ENCODE peak calls at places on chromosomes 13 and 19, in seven cellular contexts. U is tibial nerve, T is body of pancreas, B is ascending aorta, X is upper lobe of right lung, W is kidney epithelial cell, Z is cardiac muscle cell. J is an unnamed sample.

GRCh38 chr19:12794936-12795335 is 3.6 kb downstream of the JUNB start:
- DNase-seq in U (no peak), T (no peak), B (peak; percentile 78), X (no peak), W (no peak), Z (peak; percentile 25), J (no peak)

GRCh38 chr19:15330801-15331418 is 1.4 kb downstream of the BRD4 start:
- DNase-seq in U (no peak), T (peak; percentile 26), B (peak; percentile 76), X (no peak), W (peak; percentile 65), Z (peak; percentile 64), J (peak; percentile 55)

GRCh38 chr19:44723299-44723951 is 24.5 kb downstream of the CEACAM16 start:
- DNase-seq in U (no peak), T (no peak), B (no peak), X (no peak), W (no peak), Z (no peak), J (no peak)

GRCh38 chr13:42334329-42334706 is 62.4 kb downstream of the AKAP11 start:
- DNase-seq in U (no peak), T (no peak), B (no peak), X (no peak), W (no peak), Z (no peak), J (no peak)

GRCh38 chr13:86476656-86477055 is 677.4 kb upstream of the SLITRK6 start:
- DNase-seq in U (no peak), T (no peak), B (no peak), X (no peak), W (no peak), Z (no peak), J (no peak)

GRCh38 chr13:45242070-45242469 is 41.2 kb upstream of the KCTD4 start:
- DNase-seq in U (no peak), T (peak; percentile 51), B (no peak), X (no peak), W (no peak), Z (peak; percentile 64), J (no peak)

GRCh38 chr19:50838239-50838638 is 4.9 kb upstream of the KLK15 start:
- DNase-seq in U (no peak), T (no peak), B (no peak), X (no peak), W (no peak), Z (peak; percentile 7), J (no peak)

GRCh38 chr19:42088471-42089190 is 12.7 kb downstream of the ZNF574 start:
- DNase-seq in U (no peak), T (no peak), B (no peak), X (no peak), W (no peak), Z (peak; percentile 72), J (no peak)

GRCh38 chr19:49447485-49448431 is 3.9 kb downstream of the PIH1D1 start:
- DNase-seq in U (no peak), T (no peak), B (no peak), X (no peak), W (no peak), Z (peak; percentile 42), J (no peak)

GRCh38 chr13:45297456-45298205 is 43.4 kb downstream of the TPT1 start:
- DNase-seq in U (no peak), T (no peak), B (no peak), X (no peak), W (no peak), Z (no peak), J (no peak)

GRCh38 chr19:38653028-38653571 is 5.7 kb downstream of the ACTN4 start:
- DNase-seq in U (no peak), T (peak; percentile 76), B (no peak), X (no peak), W (no peak), Z (peak; percentile 60), J (no peak)

GRCh38 chr13:22253107-22253506 is 582.2 kb downstream of the FGF9 start:
- DNase-seq in U (no peak), T (no peak), B (no peak), X (no peak), W (no peak), Z (no peak), J (no peak)

GRCh38 chr13:114130131-114130707 is 2.2 kb downstream of the RASA3 start:
- DNase-seq in U (no peak), T (no peak), B (peak; percentile 63), X (no peak), W (no peak), Z (no peak), J (no peak)

GRCh38 chr19:16226878-16227836 is 29.4 kb downstream of the AP1M1 start:
- DNase-seq in U (peak; percentile 8), T (no peak), B (no peak), X (peak; percentile 57), W (no peak), Z (no peak), J (no peak)

GRCh38 chr19:2774083-2774679 is 8.9 kb downstream of the SGTA start:
- DNase-seq in U (no peak), T (no peak), B (no peak), X (no peak), W (no peak), Z (no peak), J (no peak)

GRCh38 chr19:35540356-35540927 is 5.0 kb upstream of the TMEM147 start:
- DNase-seq in U (no peak), T (no peak), B (no peak), X (no peak), W (no peak), Z (no peak), J (no peak)

GRCh38 chr13:41919741-41920487 is 41.0 kb downstream of the VWA8 start:
- DNase-seq in U (no peak), T (no peak), B (no peak), X (no peak), W (no peak), Z (no peak), J (no peak)

GRCh38 chr19:17035842-17036424 is 9.3 kb upstream of the CPAMD8 start:
- DNase-seq in U (no peak), T (no peak), B (peak; percentile 73), X (no peak), W (no peak), Z (no peak), J (no peak)

GRCh38 chr13:30158774-30159445 is 148.4 kb downstream of the KATNAL1 start:
- DNase-seq in U (peak; percentile 32), T (no peak), B (no peak), X (no peak), W (no peak), Z (peak; percentile 80), J (no peak)

DNA sequence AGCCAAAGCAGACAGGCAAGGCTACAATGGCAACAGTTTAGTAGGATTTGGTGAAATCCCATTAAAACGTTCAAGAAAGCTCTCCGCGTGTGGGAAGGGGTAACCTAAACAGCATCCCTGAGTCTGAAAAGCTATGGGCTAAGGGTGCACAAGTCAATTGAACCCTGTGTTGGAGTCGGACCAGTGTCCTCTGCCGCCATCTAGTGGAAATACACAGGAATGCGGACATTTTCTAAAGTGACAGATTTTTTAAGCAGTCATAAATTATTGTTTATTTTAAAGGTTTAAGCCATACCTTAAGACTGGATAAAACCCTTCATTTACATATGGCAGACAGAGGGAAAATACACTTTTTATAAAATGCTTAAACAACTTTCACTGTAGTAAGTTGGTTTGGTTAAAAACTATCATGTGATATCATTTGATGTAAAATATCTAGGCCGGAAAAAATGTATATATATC is 26.5 kb upstream of the LSM14A start:
- DNase-seq in U (no peak), T (peak; percentile 38), B (no peak), X (no peak), W (no peak), Z (peak; percentile 70), J (no peak)
- TF ChIP-seq CTCF in U (peak; percentile 87), T (peak; percentile 64), B (peak; percentile 69), X (peak; percentile 78), W (peak; percentile 83), Z (peak; percentile 81), J (peak; percentile 80)

DNA sequence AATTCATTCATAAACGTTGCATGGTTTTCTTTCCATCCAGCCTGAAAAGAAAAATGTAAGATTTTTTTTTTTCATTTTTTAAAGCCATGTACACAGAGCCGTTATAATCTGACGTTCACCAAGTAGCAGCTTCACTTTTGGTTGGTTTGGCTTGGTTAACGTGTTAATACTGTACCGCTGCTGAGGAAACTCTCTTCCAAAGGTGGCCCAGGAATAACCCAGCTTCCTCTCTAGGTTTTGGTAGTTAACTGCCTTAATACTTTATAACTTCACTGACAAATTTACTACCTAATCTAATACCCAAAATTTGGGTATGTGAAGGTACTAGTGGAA is 1.7 kb downstream of the INTS6 start:
- DNase-seq in U (no peak), T (no peak), B (no peak), X (no peak), W (no peak), Z (no peak), J (no peak)
- H3K36me3 ChIP-seq in U (no peaks in the 10 kb centered on the region), T (no peaks in the 10 kb centered on the region), B (peaks cover 3% of the 10 kb centered on the region), X (no peaks in the 10 kb centered on the region), W (peaks cover 2% of the 10 kb centered on the region), Z (peaks cover 21% of the 10 kb centered on the region), J (peaks cover 6% of the 10 kb centered on the region)

GRCh38 chr19:53907690-53908089 is 1.4 kb upstream of the CACNG7 start:
- DNase-seq in U (no peak), T (no peak), B (no peak), X (no peak), W (no peak), Z (no peak), J (no peak)

GRCh38 chr19:53908933-53909415 is at the start of gene CACNG7:
- DNase-seq in U (no peak), T (no peak), B (no peak), X (no peak), W (no peak), Z (peak; percentile 35), J (no peak)

GRCh38 chr19:53908106-53908932 is 759 bp upstream of the CACNG7 start:
- DNase-seq in U (no peak), T (no peak), B (no peak), X (no peak), W (no peak), Z (peak; percentile 79), J (no peak)

GRCh38 chr19:53910170-53910518 is 1.1 kb downstream of the CACNG7 start:
- DNase-seq in U (no peak), T (no peak), B (no peak), X (no peak), W (no peak), Z (peak; percentile 23), J (no peak)

GRCh38 chr19:53909471-53910169 is 542 bp downstream of the CACNG7 start:
- DNase-seq in U (no peak), T (no peak), B (no peak), X (no peak), W (no peak), Z (no peak), J (no peak)
- H3K27me3 ChIP-seq in U (no peaks in the 10 kb centered on the region), T (no peaks in the 10 kb centered on the region), B (peaks cover 13% of the 10 kb centered on the region), X (peaks cover 65% of the 10 kb centered on the region), W (peaks cover 46% of the 10 kb centered on the region), Z (peaks cover 72% of the 10 kb centered on the region), J (peaks cover 34% of the 10 kb centered on the region)

GRCh38 chr13:110923086-110923485 is 8.2 kb upstream of the ANKRD10 start:
- DNase-seq in U (no peak), T (no peak), B (no peak), X (no peak), W (no peak), Z (no peak), J (no peak)

GRCh38 chr13:110923777-110924638 is 9.1 kb upstream of the ANKRD10 start:
- DNase-seq in U (no peak), T (no peak), B (no peak), X (no peak), W (no peak), Z (no peak), J (no peak)

GRCh38 chr13:110922506-110922905 is 7.6 kb upstream of the ANKRD10 start:
- DNase-seq in U (no peak), T (no peak), B (no peak), X (no peak), W (no peak), Z (no peak), J (no peak)

GRCh38 chr13:110924639-110924934 is 9.7 kb upstream of the ANKRD10 start:
- DNase-seq in U (no peak), T (no peak), B (no peak), X (no peak), W (no peak), Z (no peak), J (no peak)

GRCh38 chr13:110925023-110925608 is 10.2 kb upstream of the ANKRD10 start:
- DNase-seq in U (no peak), T (no peak), B (no peak), X (no peak), W (no peak), Z (peak; percentile 22), J (no peak)
- TF ChIP-seq CTCF in U (peak; percentile 3), T (no peak), B (no peak), X (peak; percentile 16), W (no peak), Z (peak; percentile 20), J (peak; percentile 11)